ENCODE peak calls at places on chromosome 1, in four cellular contexts. A is heart left ventricle, Q is stomach, W is esophagus squamous epithelium. N is an unnamed sample.
A peak's percentile ranks its signal among the peaks of the same experiment; 100 is the strongest.

GRCh38 chr1:192732787-192733186 is 76.1 kb upstream of the RGS2 start:
- DNase-seq in W (no peak), Q (no peak), A (no peak), N (no peak)

GRCh38 chr1:185400057-185400456 is 83.0 kb upstream of the IVNS1ABP start:
- DNase-seq in Q (no peak), W (no peak), A (no peak), N (no peak)

GRCh38 chr1:25875856-25876692 is 566 bp upstream of the PAQR7 start:
- DNase-seq in W (no peak), A (no peak), Q (no peak), N (no peak)

GRCh38 chr1:160777486-160778089 is 18.4 kb upstream of the LY9 start:
- DNase-seq in Q (peak; percentile 68), W (no peak), A (no peak), N (peak; percentile 66)

GRCh38 chr1:217137210-217137871 is 414.1 kb upstream of the ESRRG start:
- DNase-seq in A (no peak), W (no peak), Q (no peak), N (no peak)

GRCh38 chr1:10444795-10445397 is 4.9 kb upstream of the CORT start:
- DNase-seq in Q (no peak), W (no peak), A (no peak), N (no peak)

GRCh38 chr1:201751872-201752271 is 77.1 kb upstream of the IPO9 start:
- DNase-seq in W (no peak), Q (no peak), A (no peak), N (no peak)

GRCh38 chr1:114126696-114127095 is 27.0 kb downstream of the SYT6 start:
- DNase-seq in Q (no peak), W (no peak), A (peak; percentile 34), N (no peak)

GRCh38 chr1:113178522-113178921 is 105.5 kb downstream of the LRIG2 start:
- DNase-seq in W (no peak), Q (no peak), A (no peak), N (no peak)

GRCh38 chr1:8461341-8462110 is 143.6 kb downstream of the SLC45A1 start:
- DNase-seq in W (no peak), Q (no peak), A (no peak), N (no peak)

GRCh38 chr1:8460784-8461183 is 142.9 kb downstream of the SLC45A1 start:
- DNase-seq in A (no peak), W (no peak), Q (no peak), N (no peak)

GRCh38 chr1:8463144-8463927 is 145.4 kb downstream of the SLC45A1 start:
- DNase-seq in A (peak; percentile 54), W (no peak), Q (peak; percentile 50), N (peak; percentile 62)

GRCh38 chr1:8464377-8464776 is 146.5 kb downstream of the SLC45A1 start:
- DNase-seq in W (no peak), A (no peak), Q (no peak), N (no peak)

GRCh38 chr1:8462298-8462946 is 144.5 kb downstream of the SLC45A1 start:
- DNase-seq in W (no peak), Q (no peak), A (no peak), N (no peak)
- H3K4me1 ChIP-seq in W (peaks cover 22% of the 10 kb centered on the region), Q (peaks cover 72% of the 10 kb centered on the region), A (peaks cover 27% of the 10 kb centered on the region), N (peaks cover 12% of the 10 kb centered on the region)

GRCh38 chr1:121517586-121518230 is 332.9 kb downstream of the SRGAP2C start:
- DNase-seq in Q (no peak), W (no peak), A (no peak), N (no peak)

GRCh38 chr1:121519042-121519755 is 334.4 kb downstream of the SRGAP2C start:
- DNase-seq in Q (peak; percentile 59), A (peak; percentile 58), W (no peak), N (peak; percentile 65)

GRCh38 chr1:121516279-121516967 is 331.6 kb downstream of the SRGAP2C start:
- DNase-seq in A (peak; percentile 59), W (no peak), Q (no peak), N (peak; percentile 18)

GRCh38 chr1:121515235-121515634 is 330.5 kb downstream of the SRGAP2C start:
- DNase-seq in A (no peak), Q (no peak), W (no peak), N (no peak)

DNA sequence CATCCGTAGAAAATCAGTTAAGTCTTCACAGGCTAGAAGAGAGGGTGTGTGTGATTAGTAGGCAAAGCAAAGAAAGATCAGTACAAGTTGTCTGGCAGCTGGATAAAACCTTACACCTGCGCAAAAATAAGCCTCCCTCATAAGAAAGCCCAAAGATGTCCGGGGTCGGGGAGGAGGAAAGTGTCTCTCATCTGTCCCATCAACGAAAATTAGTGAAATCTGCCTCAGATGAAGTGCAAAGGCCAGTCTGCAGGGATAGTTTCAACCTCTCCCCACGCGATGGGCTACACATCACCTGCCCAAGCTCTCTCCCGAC is 333.9 kb downstream of the SRGAP2C start:
- DNase-seq in A (no peak), Q (no peak), W (no peak), N (no peak)
- H3K4me3 ChIP-seq in A (peak overlapping the region; percentile 45), Q (peak overlapping the region; percentile 67), W (peak overlapping the region; percentile 52), N (peak overlapping the region; percentile 31)

GRCh38 chr1:19427087-19427781 is 58.1 kb downstream of the CAPZB start:
- DNase-seq in W (no peak), Q (no peak), A (no peak), N (no peak)
- H3K4me1 ChIP-seq in W (peaks cover 75% of the 10 kb centered on the region), Q (peaks cover 96% of the 10 kb centered on the region), A (peaks cover 74% of the 10 kb centered on the region), N (peaks cover 38% of the 10 kb centered on the region)

GRCh38 chr1:198681831-198682756 is 43.3 kb downstream of the PTPRC start:
- DNase-seq in Q (peak; percentile 58), A (peak; percentile 68), W (peak; percentile 37), N (peak; percentile 63)
- H3K4me3 ChIP-seq in Q (no peak overlapping the region), A (no peak overlapping the region), W (no peak overlapping the region), N (no peak overlapping the region)

DNA sequence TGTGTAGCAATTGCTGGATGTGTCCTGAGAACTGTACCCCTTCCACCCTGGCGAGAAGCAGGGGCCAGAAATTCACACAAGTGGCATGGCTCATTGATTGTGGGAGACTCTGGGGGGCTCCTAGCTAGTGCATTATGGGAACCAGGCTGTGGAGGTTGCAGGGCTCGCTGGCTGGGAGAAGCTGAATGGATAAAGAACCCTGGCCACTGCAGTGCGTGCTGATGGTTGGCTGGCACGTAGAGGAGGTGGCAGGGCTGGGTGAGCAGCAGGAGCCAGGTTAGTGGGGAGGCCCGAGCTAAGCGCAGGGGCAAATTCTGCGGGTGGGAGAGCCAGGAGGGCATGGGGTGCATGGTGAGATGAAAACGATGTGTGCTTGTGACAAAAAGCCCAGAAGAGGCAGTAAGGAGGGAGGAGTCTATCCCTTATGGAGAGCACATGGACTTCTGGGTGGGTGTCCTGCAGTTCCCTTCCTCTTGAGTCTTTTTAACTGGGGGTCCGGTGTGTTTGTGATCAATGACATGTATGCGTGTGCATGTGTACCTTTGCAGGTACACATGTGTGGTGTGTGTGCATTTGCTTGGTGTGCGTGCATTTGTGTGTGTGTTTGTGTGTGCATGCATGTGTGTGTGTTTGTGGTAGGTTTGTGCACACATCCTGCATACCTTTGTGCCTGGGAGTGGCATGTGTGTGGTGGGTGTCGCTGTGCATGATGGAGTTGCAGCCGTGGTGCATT is 3.6 kb downstream of the GUK1 start:
- DNase-seq in Q (no peak), A (no peak), W (no peak), N (no peak)
- H3K4me1 ChIP-seq in Q (peaks cover 83% of the 10 kb centered on the region), A (peaks cover 45% of the 10 kb centered on the region), W (peaks cover 46% of the 10 kb centered on the region), N (peaks cover 15% of the 10 kb centered on the region)

GRCh38 chr1:37875833-37876232 is 16.4 kb upstream of the MTF1 start:
- DNase-seq in Q (no peak), W (no peak), A (no peak), N (no peak)
- H3K4me3 ChIP-seq in Q (no peak overlapping the region), W (no peak overlapping the region), A (no peak overlapping the region), N (no peak overlapping the region)

GRCh38 chr1:21322681-21323016 is 32.4 kb upstream of the ECE1 start:
- DNase-seq in W (no peak), Q (no peak), A (no peak), N (no peak)
- H3K4me1 ChIP-seq in W (peaks cover 44% of the 10 kb centered on the region), Q (peaks cover 100% of the 10 kb centered on the region), A (peaks cover 79% of the 10 kb centered on the region), N (peaks cover 23% of the 10 kb centered on the region)